ENCODE peak calls at places on chromosomes 3 and 15, in ten cellular contexts. P is WTC11, E is Calu3, F is left ventricle myocardium inferior, A is colonic mucosa, H is PC-9, W is astrocyte of the spinal cord, I is heart right ventricle, V is bronchial epithelial cell, J is psoas muscle. M is an unnamed sample.

GRCh38 chr3:197792019-197792647 is 1.1 kb downstream of the LRCH3 start:
- DNase-seq in A (peak), E (no peak), F (no peak), V (peak), I (no peak), J (no peak), W (peak), P (no peak), H (no peak), M (no peak)

GRCh38 chr15:29141206-29141907 is 128.3 kb downstream of the NSMCE3 start:
- DNase-seq in P (no peak), I (no peak), J (no peak), A (no peak), V (peak), H (no peak), E (no peak), F (no peak), W (no peak), M (no peak)

GRCh38 chr15:88487176-88487795 is 19.8 kb downstream of the MRPS11 start:
- DNase-seq in I (no peak), F (no peak), W (no peak), A (no peak), V (no peak), J (no peak), E (no peak), H (no peak), P (no peak), M (no peak)

GRCh38 chr15:41982133-41982930 is 10.0 kb upstream of the EHD4 start:
- DNase-seq in V (no peak), W (no peak), H (no peak), P (no peak), E (no peak), F (no peak), J (no peak), A (no peak), I (no peak), M (no peak)

GRCh38 chr3:46091046-46091445 is 63.8 kb upstream of the XCR1 start:
- DNase-seq in I (no peak), F (no peak), H (no peak), E (no peak), J (no peak), W (no peak), V (no peak), A (no peak), P (no peak), M (no peak)

GRCh38 chr3:71062920-71063767 is 520.4 kb downstream of the FOXP1 start:
- DNase-seq in I (no peak), H (no peak), W (peak), E (no peak), A (no peak), P (no peak), F (no peak), J (no peak), V (peak), M (no peak)

GRCh38 chr3:62361261-62361660 is 12.1 kb downstream of the FEZF2 start:
- DNase-seq in P (no peak), W (no peak), H (no peak), V (no peak), I (no peak), A (no peak), J (no peak), F (no peak), E (no peak), M (no peak)

GRCh38 chr15:70324001-70324974 is 226.6 kb upstream of the TLE3 start:
- DNase-seq in H (peak), P (no peak), A (peak), W (peak), I (no peak), E (peak), F (no peak), V (peak), J (no peak), M (no peak)

GRCh38 chr3:56800373-56801150 is 1.2 kb downstream of the ARHGEF3 start:
- DNase-seq in W (no peak), P (no peak), F (no peak), A (peak), V (peak), I (no peak), H (no peak), E (no peak), J (no peak), M (no peak)

GRCh38 chr15:48693474-48693873 is 48.0 kb upstream of the FBN1 start:
- DNase-seq in V (peak), J (no peak), H (no peak), A (no peak), P (no peak), F (no peak), I (no peak), W (peak), E (no peak), M (no peak)

GRCh38 chr3:137764563-137765309 is 621 bp downstream of the SOX14 start:
- DNase-seq in I (no peak), F (no peak), W (no peak), V (no peak), P (peak), A (no peak), H (no peak), J (no peak), E (no peak), M (no peak)

GRCh38 chr3:157840513-157840912 is 265.7 kb downstream of the SHOX2 start:
- DNase-seq in W (no peak), V (no peak), P (no peak), F (no peak), E (no peak), J (no peak), A (no peak), H (no peak), I (no peak), M (no peak)

DNA sequence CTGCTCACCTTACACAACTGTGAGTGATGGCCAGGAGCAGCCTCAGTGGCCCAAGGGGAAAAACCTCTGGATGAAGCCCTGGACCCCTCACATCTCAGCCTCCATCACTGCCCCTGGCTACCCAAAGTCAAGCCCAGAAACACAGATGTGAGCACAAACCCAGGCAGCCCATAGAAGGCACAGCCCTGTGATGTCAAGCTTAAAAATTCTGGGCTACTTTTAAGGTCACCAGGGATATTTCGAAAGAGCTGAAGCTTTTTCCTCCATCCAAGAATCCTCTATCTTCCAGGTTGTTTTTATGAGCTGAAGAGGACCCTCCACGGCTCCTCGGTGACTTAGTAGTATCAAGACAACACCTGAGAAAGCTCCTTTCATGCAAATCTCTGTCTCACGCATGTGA is 11.5 kb downstream of the LIPC start:
- DNase-seq in V (no peak), F (no peak), P (no peak), J (no peak), E (no peak), W (no peak), A (no peak), I (no peak), H (no peak), M (no peak)
- TF ChIP-seq CTCF in V (no peak), F (no peak), P (no peak), J (no peak), E (no peak), W (no peak), A (no peak), I (no peak), H (no peak), M (no peak)

GRCh38 chr3:167917969-167918368 is 177.8 kb downstream of the GOLIM4 start:
- DNase-seq in J (no peak), W (no peak), I (no peak), H (no peak), A (no peak), F (no peak), E (no peak), P (no peak), V (no peak), M (no peak)

GRCh38 chr3:167908745-167909442 is 173.4 kb downstream of the SERPINI1 start:
- DNase-seq in F (no peak), I (no peak), W (no peak), H (no peak), A (no peak), E (no peak), J (no peak), P (no peak), V (no peak), M (no peak)

GRCh38 chr3:167918686-167919085 is 177.0 kb downstream of the GOLIM4 start:
- DNase-seq in I (no peak), J (no peak), V (no peak), H (no peak), W (peak), E (no peak), A (no peak), P (no peak), F (no peak), M (no peak)

GRCh38 chr3:167909443-167910287 is 174.1 kb downstream of the SERPINI1 start:
- DNase-seq in V (no peak), I (no peak), A (no peak), F (no peak), E (no peak), P (no peak), J (no peak), H (no peak), W (no peak), M (no peak)

DNA sequence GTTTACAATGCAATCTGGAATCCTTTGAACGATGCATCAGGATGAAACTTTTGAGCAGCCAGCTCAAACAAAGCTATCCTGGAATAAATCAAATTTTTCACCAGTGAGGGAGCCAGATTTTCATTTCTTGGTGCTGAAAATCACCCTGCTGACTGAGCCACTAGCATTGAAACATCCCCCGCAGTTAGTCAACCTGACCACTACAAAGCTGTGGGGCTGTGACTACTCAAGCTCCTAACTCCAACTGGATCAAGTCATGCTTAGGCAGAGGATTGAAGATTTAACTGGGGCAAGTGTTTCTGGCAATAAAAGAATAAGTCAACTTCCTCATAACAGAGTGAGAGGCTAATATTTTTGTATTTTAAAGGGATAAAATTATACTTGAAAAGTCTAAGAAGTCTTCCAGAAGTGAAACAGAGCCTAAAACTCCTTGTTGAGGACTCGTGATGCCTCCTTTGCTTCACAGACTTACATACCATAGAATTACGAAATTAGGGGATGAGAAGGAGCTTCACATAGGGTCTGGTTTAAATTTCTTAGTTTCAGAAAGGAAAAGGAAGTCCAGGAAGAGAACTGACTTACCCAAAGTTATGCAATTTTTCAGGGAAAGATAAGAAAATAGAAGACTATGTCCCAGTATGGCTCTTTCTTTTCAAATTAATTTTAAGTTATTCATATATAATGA is 177.8 kb downstream of the SERPINI1 start:
- DNase-seq in P (peak), E (no peak), V (peak), J (no peak), W (peak), F (no peak), I (no peak), H (no peak), A (no peak), M (no peak)
- TF ChIP-seq CTCF in P (peak), E (no peak), V (no peak), J (no peak), W (peak), F (no peak), I (no peak), H (no peak), A (no peak), M (no peak)

DNA sequence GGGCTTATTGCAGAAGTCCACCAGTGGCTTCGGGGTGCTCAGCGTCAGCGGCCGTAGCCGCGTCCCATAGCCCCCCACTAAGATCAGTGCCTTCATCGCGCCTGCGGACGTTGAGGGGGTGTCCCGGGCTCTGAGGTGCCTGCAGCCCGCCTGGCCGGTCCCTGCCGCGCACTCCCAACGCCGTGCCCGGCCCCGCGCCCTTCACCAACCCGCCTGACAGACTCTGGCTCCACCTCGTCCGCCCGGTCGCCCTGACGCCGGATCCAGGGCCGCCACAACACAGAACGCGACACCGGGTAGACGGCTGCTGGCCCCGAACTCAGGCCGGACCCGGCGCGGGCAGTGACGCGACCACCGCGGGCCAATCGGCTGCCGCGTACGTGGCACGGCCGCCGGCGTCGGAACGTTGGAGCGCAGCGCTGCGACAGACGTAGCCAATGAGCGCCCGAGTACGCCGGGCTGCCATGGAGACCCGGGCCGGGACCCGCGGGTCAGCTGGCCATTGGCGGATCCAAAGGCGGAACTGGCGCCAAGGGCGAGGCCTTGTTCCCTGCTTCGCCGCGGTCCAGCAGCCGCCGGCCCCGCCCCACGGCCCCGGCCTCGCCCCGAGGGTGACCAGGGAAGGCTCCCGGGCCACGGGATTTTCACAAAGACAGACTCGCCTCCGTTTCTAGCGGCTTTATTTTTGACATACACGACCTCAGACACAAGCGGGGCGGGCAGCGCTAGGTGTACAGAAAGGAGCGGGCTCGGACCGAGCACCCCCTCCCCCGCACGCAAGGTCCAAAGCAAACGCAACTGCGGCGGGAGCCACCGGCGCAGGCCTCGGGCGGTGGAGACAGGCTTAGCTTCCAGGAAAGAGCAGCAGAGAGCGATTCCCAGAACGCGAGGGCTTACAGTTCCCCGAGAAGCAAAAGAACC is at the start of gene GMPPB:
- DNase-seq in A (peak), F (peak), E (peak), H (peak), J (peak), I (peak), P (peak), W (peak), V (peak), M (peak)
- TF ChIP-seq CTCF in A (no peak), F (no peak), E (no peak), H (no peak), J (no peak), I (no peak), P (no peak), W (no peak), V (no peak), M (no peak)

DNA sequence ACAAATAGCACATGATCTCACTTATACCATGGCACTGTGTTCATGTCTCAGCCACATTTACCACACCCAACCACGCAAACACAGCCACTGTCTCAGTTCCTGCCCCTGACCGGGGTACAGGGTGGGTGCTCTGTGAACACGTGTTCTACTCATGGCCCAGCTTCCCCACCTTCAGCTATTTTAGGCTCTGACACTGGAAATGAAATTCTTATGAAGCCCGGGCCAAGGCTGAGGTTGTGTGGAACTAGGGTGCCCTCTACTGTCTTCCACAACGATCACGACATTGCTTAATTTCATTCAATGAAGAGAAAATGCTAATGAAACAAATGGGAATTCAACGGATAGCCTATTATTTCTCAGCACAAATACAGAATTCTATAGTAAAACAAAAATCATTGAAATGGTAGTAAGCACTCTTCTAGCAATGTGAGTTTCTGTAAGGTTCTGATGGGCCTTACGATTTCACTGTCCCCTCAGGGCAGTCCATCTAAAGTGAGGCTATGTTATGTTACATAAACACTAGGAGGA is 2.1 kb upstream of the GABRA5 start:
- DNase-seq in A (no peak), J (no peak), E (no peak), I (no peak), F (no peak), P (peak), H (no peak), W (peak), V (peak), M (no peak)
- TF ChIP-seq CTCF in A (no peak), J (no peak), E (no peak), I (peak), F (peak), P (peak), H (peak), W (peak), V (peak), M (peak)

DNA sequence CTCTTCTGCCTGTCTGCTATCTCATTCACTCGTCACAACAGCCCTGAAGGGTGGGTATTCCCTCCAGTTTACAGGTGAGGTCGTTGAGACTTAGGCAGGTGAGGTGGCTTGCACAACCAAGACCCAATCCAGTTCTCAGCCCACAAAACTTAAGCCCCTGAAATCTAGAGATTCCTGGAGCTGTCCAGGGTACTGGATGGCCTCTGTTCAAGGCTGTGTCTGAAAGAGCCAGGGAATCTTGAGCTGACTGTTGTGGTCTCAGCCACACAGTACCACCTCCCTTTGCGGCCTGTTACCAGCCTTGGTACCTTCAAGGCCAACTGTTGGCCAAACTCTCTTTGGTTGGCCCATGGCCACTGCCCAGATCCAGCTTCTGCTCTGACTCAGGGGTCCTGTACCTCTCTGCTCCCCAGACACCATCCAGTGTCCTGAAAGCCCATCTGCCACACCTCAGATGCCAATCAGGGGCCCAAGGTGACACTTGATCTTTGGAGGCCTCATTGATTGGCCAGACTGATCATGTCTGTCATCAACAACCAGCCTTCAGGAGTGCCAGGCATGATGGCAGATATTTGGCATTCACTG is 10.9 kb upstream of the FAM107A start:
- DNase-seq in A (no peak), I (no peak), W (peak), H (no peak), P (peak), F (no peak), J (no peak), V (no peak), E (no peak), M (no peak)
- TF ChIP-seq CTCF in A (no peak), I (no peak), W (no peak), H (no peak), P (no peak), F (no peak), J (no peak), V (no peak), E (no peak), M (no peak)

GRCh38 chr3:162865466-162865865 is 1368.9 kb downstream of the OTOL1 start:
- DNase-seq in A (no peak), J (no peak), V (no peak), E (no peak), F (no peak), P (no peak), W (peak), H (no peak), I (no peak), M (no peak)
- TF ChIP-seq CTCF in A (no peak), J (no peak), V (no peak), E (no peak), F (no peak), P (no peak), W (no peak), H (no peak), I (no peak), M (no peak)